ENCODE peak calls at places on chromosomes 5 and 9, in ten cellular contexts. One of them, this sample, is unnamed.
A peak's percentile ranks its signal among the peaks of the same experiment; 100 is the strongest.

GRCh38 chr5:127615916-127616315 is 33.0 kb upstream of the CTXN3 start:
- DNase-seq in brain pericyte: no peak
- DNase-seq in hypothalamus: no peak
- DNase-seq in cardiac fibroblast: peak; percentile 47
- DNase-seq in tibial artery: no peak
- DNase-seq in effector memory CD4-positive, alpha-beta T cell: no peak
- DNase-seq in transverse colon: no peak
- DNase-seq in uterus: no peak
- DNase-seq in progenitor cell of endocrine pancreas: no peak
- DNase-seq in T follicular helper cell: no peak
- DNase-seq in this sample: no peak

GRCh38 chr5:143781993-143782520 is 29.9 kb upstream of the HMHB1 start:
- DNase-seq in brain pericyte: no peak
- DNase-seq in hypothalamus: no peak
- DNase-seq in cardiac fibroblast: no peak
- DNase-seq in tibial artery: no peak
- DNase-seq in effector memory CD4-positive, alpha-beta T cell: no peak
- DNase-seq in transverse colon: no peak
- DNase-seq in uterus: no peak
- DNase-seq in progenitor cell of endocrine pancreas: no peak
- DNase-seq in T follicular helper cell: no peak
- DNase-seq in this sample: no peak

GRCh38 chr5:173592050-173592669 is 24.3 kb downstream of the BOD1 start:
- DNase-seq in brain pericyte: no peak
- DNase-seq in hypothalamus: no peak
- DNase-seq in cardiac fibroblast: peak; percentile 37
- DNase-seq in tibial artery: no peak
- DNase-seq in effector memory CD4-positive, alpha-beta T cell: no peak
- DNase-seq in transverse colon: no peak
- DNase-seq in uterus: no peak
- DNase-seq in progenitor cell of endocrine pancreas: no peak
- DNase-seq in T follicular helper cell: no peak
- DNase-seq in this sample: no peak

GRCh38 chr5:36944607-36945225 is 68.1 kb downstream of the NIPBL start:
- DNase-seq in brain pericyte: peak; percentile 13
- DNase-seq in hypothalamus: no peak
- DNase-seq in cardiac fibroblast: peak; percentile 88
- DNase-seq in tibial artery: no peak
- DNase-seq in effector memory CD4-positive, alpha-beta T cell: no peak
- DNase-seq in transverse colon: no peak
- DNase-seq in uterus: no peak
- DNase-seq in progenitor cell of endocrine pancreas: no peak
- DNase-seq in T follicular helper cell: no peak
- DNase-seq in this sample: no peak

GRCh38 chr5:168192120-168192519 is 99.3 kb upstream of the WWC1 start:
- DNase-seq in brain pericyte: no peak
- DNase-seq in hypothalamus: no peak
- DNase-seq in cardiac fibroblast: no peak
- DNase-seq in tibial artery: no peak
- DNase-seq in effector memory CD4-positive, alpha-beta T cell: no peak
- DNase-seq in transverse colon: no peak
- DNase-seq in uterus: no peak
- DNase-seq in progenitor cell of endocrine pancreas: no peak
- DNase-seq in T follicular helper cell: no peak
- DNase-seq in this sample: no peak

GRCh38 chr9:123556464-123557435 is 200.8 kb downstream of the CRB2 start:
- DNase-seq in brain pericyte: no peak
- DNase-seq in hypothalamus: no peak
- DNase-seq in cardiac fibroblast: no peak
- DNase-seq in tibial artery: no peak
- DNase-seq in effector memory CD4-positive, alpha-beta T cell: no peak
- DNase-seq in transverse colon: no peak
- DNase-seq in uterus: no peak
- DNase-seq in progenitor cell of endocrine pancreas: no peak
- DNase-seq in T follicular helper cell: no peak
- DNase-seq in this sample: no peak

GRCh38 chr5:6859001-6859400 is 145.8 kb downstream of the TENT4A start:
- DNase-seq in brain pericyte: no peak
- DNase-seq in hypothalamus: no peak
- DNase-seq in cardiac fibroblast: no peak
- DNase-seq in tibial artery: no peak
- DNase-seq in effector memory CD4-positive, alpha-beta T cell: no peak
- DNase-seq in transverse colon: no peak
- DNase-seq in uterus: no peak
- DNase-seq in progenitor cell of endocrine pancreas: no peak
- DNase-seq in T follicular helper cell: no peak
- DNase-seq in this sample: no peak

GRCh38 chr5:59340637-59341036 is 552.9 kb downstream of the PDE4D start:
- DNase-seq in brain pericyte: no peak
- DNase-seq in hypothalamus: no peak
- DNase-seq in cardiac fibroblast: no peak
- DNase-seq in tibial artery: no peak
- DNase-seq in effector memory CD4-positive, alpha-beta T cell: no peak
- DNase-seq in transverse colon: no peak
- DNase-seq in uterus: no peak
- DNase-seq in progenitor cell of endocrine pancreas: no peak
- DNase-seq in T follicular helper cell: no peak
- DNase-seq in this sample: no peak

GRCh38 chr5:138623053-138623452 is 47.9 kb upstream of the HSPA9 start:
- DNase-seq in brain pericyte: no peak
- DNase-seq in hypothalamus: no peak
- DNase-seq in cardiac fibroblast: peak; percentile 45
- DNase-seq in tibial artery: peak; percentile 38
- DNase-seq in effector memory CD4-positive, alpha-beta T cell: no peak
- DNase-seq in transverse colon: no peak
- DNase-seq in uterus: peak; percentile 77
- DNase-seq in progenitor cell of endocrine pancreas: no peak
- DNase-seq in T follicular helper cell: no peak
- DNase-seq in this sample: no peak

GRCh38 chr9:82560457-82560904 is 502.5 kb downstream of the RASEF start:
- DNase-seq in brain pericyte: no peak
- DNase-seq in hypothalamus: no peak
- DNase-seq in cardiac fibroblast: no peak
- DNase-seq in tibial artery: no peak
- DNase-seq in effector memory CD4-positive, alpha-beta T cell: no peak
- DNase-seq in transverse colon: peak; percentile 10
- DNase-seq in uterus: no peak
- DNase-seq in progenitor cell of endocrine pancreas: no peak
- DNase-seq in T follicular helper cell: no peak
- DNase-seq in this sample: no peak

GRCh38 chr5:95818181-95819147 is 4.1 kb downstream of the GLRX start:
- DNase-seq in brain pericyte: no peak
- DNase-seq in hypothalamus: no peak
- DNase-seq in cardiac fibroblast: no peak
- DNase-seq in tibial artery: peak; percentile 52
- DNase-seq in effector memory CD4-positive, alpha-beta T cell: no peak
- DNase-seq in transverse colon: no peak
- DNase-seq in uterus: no peak
- DNase-seq in progenitor cell of endocrine pancreas: no peak
- DNase-seq in T follicular helper cell: no peak
- DNase-seq in this sample: no peak

GRCh38 chr5:150340614-150341265 is 16.8 kb upstream of the TCOF1 start:
- DNase-seq in brain pericyte: no peak
- DNase-seq in hypothalamus: no peak
- DNase-seq in cardiac fibroblast: no peak
- DNase-seq in tibial artery: no peak
- DNase-seq in effector memory CD4-positive, alpha-beta T cell: no peak
- DNase-seq in transverse colon: no peak
- DNase-seq in uterus: no peak
- DNase-seq in progenitor cell of endocrine pancreas: no peak
- DNase-seq in T follicular helper cell: no peak
- DNase-seq in this sample: no peak

GRCh38 chr5:89703799-89704198 is 705.8 kb downstream of the CETN3 start:
- DNase-seq in brain pericyte: no peak
- DNase-seq in hypothalamus: no peak
- DNase-seq in cardiac fibroblast: no peak
- DNase-seq in tibial artery: no peak
- DNase-seq in effector memory CD4-positive, alpha-beta T cell: no peak
- DNase-seq in transverse colon: no peak
- DNase-seq in uterus: no peak
- DNase-seq in progenitor cell of endocrine pancreas: no peak
- DNase-seq in T follicular helper cell: no peak
- DNase-seq in this sample: no peak

GRCh38 chr5:132227485-132228240 is at the start of gene P4HA2:
- DNase-seq in brain pericyte: no peak
- DNase-seq in hypothalamus: peak; percentile 66
- DNase-seq in cardiac fibroblast: peak; percentile 71
- DNase-seq in tibial artery: peak; percentile 75
- DNase-seq in effector memory CD4-positive, alpha-beta T cell: no peak
- DNase-seq in transverse colon: peak; percentile 91
- DNase-seq in uterus: peak; percentile 89
- DNase-seq in progenitor cell of endocrine pancreas: peak; percentile 76
- DNase-seq in T follicular helper cell: no peak
- DNase-seq in this sample: peak; percentile 80

GRCh38 chr9:131635285-131635684 is 90.0 kb downstream of the PRRT1B start:
- DNase-seq in brain pericyte: peak; percentile 82
- DNase-seq in hypothalamus: peak; percentile 33
- DNase-seq in cardiac fibroblast: peak; percentile 98
- DNase-seq in tibial artery: peak; percentile 94
- DNase-seq in effector memory CD4-positive, alpha-beta T cell: peak; percentile 66
- DNase-seq in transverse colon: peak; percentile 90
- DNase-seq in uterus: peak; percentile 86
- DNase-seq in progenitor cell of endocrine pancreas: peak; percentile 38
- DNase-seq in T follicular helper cell: peak; percentile 66
- DNase-seq in this sample: no peak

GRCh38 chr5:126514159-126515141 is 80.6 kb downstream of the ALDH7A1 start:
- DNase-seq in brain pericyte: no peak
- DNase-seq in hypothalamus: no peak
- DNase-seq in cardiac fibroblast: peak; percentile 72
- DNase-seq in tibial artery: no peak
- DNase-seq in effector memory CD4-positive, alpha-beta T cell: no peak
- DNase-seq in transverse colon: no peak
- DNase-seq in uterus: no peak
- DNase-seq in progenitor cell of endocrine pancreas: no peak
- DNase-seq in T follicular helper cell: no peak
- DNase-seq in this sample: no peak

GRCh38 chr9:124257865-124258764 is at the start of gene NEK6:
- DNase-seq in brain pericyte: no peak
- DNase-seq in hypothalamus: peak; percentile 27
- DNase-seq in cardiac fibroblast: peak; percentile 56
- DNase-seq in tibial artery: peak; percentile 45
- DNase-seq in effector memory CD4-positive, alpha-beta T cell: peak; percentile 11
- DNase-seq in transverse colon: peak; percentile 19
- DNase-seq in uterus: peak; percentile 50
- DNase-seq in progenitor cell of endocrine pancreas: peak; percentile 19
- DNase-seq in T follicular helper cell: no peak
- DNase-seq in this sample: peak; percentile 54

GRCh38 chr5:1647580-1647979 is 123.8 kb upstream of the LPCAT1 start:
- DNase-seq in brain pericyte: no peak
- DNase-seq in hypothalamus: no peak
- DNase-seq in cardiac fibroblast: no peak
- DNase-seq in tibial artery: no peak
- DNase-seq in effector memory CD4-positive, alpha-beta T cell: no peak
- DNase-seq in transverse colon: no peak
- DNase-seq in uterus: no peak
- DNase-seq in progenitor cell of endocrine pancreas: no peak
- DNase-seq in T follicular helper cell: no peak
- DNase-seq in this sample: no peak

GRCh38 chr9:107312651-107313050 is 29.6 kb downstream of the RAD23B start:
- DNase-seq in brain pericyte: no peak
- DNase-seq in hypothalamus: no peak
- DNase-seq in cardiac fibroblast: no peak
- DNase-seq in tibial artery: no peak
- DNase-seq in effector memory CD4-positive, alpha-beta T cell: no peak
- DNase-seq in transverse colon: no peak
- DNase-seq in uterus: no peak
- DNase-seq in progenitor cell of endocrine pancreas: no peak
- DNase-seq in T follicular helper cell: no peak
- DNase-seq in this sample: no peak

GRCh38 chr5:58262226-58262625 is 197.7 kb downstream of the PLK2 start:
- DNase-seq in brain pericyte: no peak
- DNase-seq in hypothalamus: no peak
- DNase-seq in cardiac fibroblast: peak; percentile 21
- DNase-seq in tibial artery: no peak
- DNase-seq in effector memory CD4-positive, alpha-beta T cell: no peak
- DNase-seq in transverse colon: no peak
- DNase-seq in uterus: no peak
- DNase-seq in progenitor cell of endocrine pancreas: no peak
- DNase-seq in T follicular helper cell: no peak
- DNase-seq in this sample: no peak

GRCh38 chr5:145946112-145946861 is 9.9 kb downstream of the SH3RF2 start:
- DNase-seq in brain pericyte: no peak
- DNase-seq in hypothalamus: no peak
- DNase-seq in cardiac fibroblast: peak; percentile 62
- DNase-seq in tibial artery: no peak
- DNase-seq in effector memory CD4-positive, alpha-beta T cell: no peak
- DNase-seq in transverse colon: no peak
- DNase-seq in uterus: no peak
- DNase-seq in progenitor cell of endocrine pancreas: no peak
- DNase-seq in T follicular helper cell: no peak
- DNase-seq in this sample: no peak

GRCh38 chr5:40386293-40386692 is 293.4 kb upstream of the PTGER4 start:
- DNase-seq in brain pericyte: no peak
- DNase-seq in hypothalamus: no peak
- DNase-seq in cardiac fibroblast: no peak
- DNase-seq in tibial artery: no peak
- DNase-seq in effector memory CD4-positive, alpha-beta T cell: no peak
- DNase-seq in transverse colon: no peak
- DNase-seq in uterus: no peak
- DNase-seq in progenitor cell of endocrine pancreas: no peak
- DNase-seq in T follicular helper cell: no peak
- DNase-seq in this sample: no peak

GRCh38 chr5:147973086-147973485 is 66.7 kb upstream of the C5orf46 start:
- DNase-seq in brain pericyte: no peak
- DNase-seq in hypothalamus: no peak
- DNase-seq in cardiac fibroblast: no peak
- DNase-seq in tibial artery: no peak
- DNase-seq in effector memory CD4-positive, alpha-beta T cell: no peak
- DNase-seq in transverse colon: no peak
- DNase-seq in uterus: no peak
- DNase-seq in progenitor cell of endocrine pancreas: no peak
- DNase-seq in T follicular helper cell: no peak
- DNase-seq in this sample: no peak

GRCh38 chr5:93676707-93677106 is 64.7 kb downstream of the POU5F2 start:
- DNase-seq in brain pericyte: no peak
- DNase-seq in hypothalamus: no peak
- DNase-seq in cardiac fibroblast: no peak
- DNase-seq in tibial artery: no peak
- DNase-seq in effector memory CD4-positive, alpha-beta T cell: no peak
- DNase-seq in transverse colon: no peak
- DNase-seq in uterus: no peak
- DNase-seq in progenitor cell of endocrine pancreas: no peak
- DNase-seq in T follicular helper cell: no peak
- DNase-seq in this sample: no peak

GRCh38 chr9:75185585-75186170 is 97.4 kb downstream of the OSTF1 start:
- DNase-seq in brain pericyte: no peak
- DNase-seq in hypothalamus: no peak
- DNase-seq in cardiac fibroblast: peak; percentile 57
- DNase-seq in tibial artery: no peak
- DNase-seq in effector memory CD4-positive, alpha-beta T cell: no peak
- DNase-seq in transverse colon: peak; percentile 63
- DNase-seq in uterus: no peak
- DNase-seq in progenitor cell of endocrine pancreas: no peak
- DNase-seq in T follicular helper cell: peak; percentile 18
- DNase-seq in this sample: no peak

GRCh38 chr5:91020065-91020800 is 362.9 kb downstream of the ARRDC3 start:
- DNase-seq in brain pericyte: no peak
- DNase-seq in hypothalamus: no peak
- DNase-seq in cardiac fibroblast: peak; percentile 88
- DNase-seq in tibial artery: no peak
- DNase-seq in effector memory CD4-positive, alpha-beta T cell: no peak
- DNase-seq in transverse colon: no peak
- DNase-seq in uterus: no peak
- DNase-seq in progenitor cell of endocrine pancreas: no peak
- DNase-seq in T follicular helper cell: no peak
- DNase-seq in this sample: no peak

This sample was measured in GM12892.